ENCODE peak calls at places on chromosomes 12 and 14, in eight cellular contexts. U is RPMI7951; V is lower lobe of right lung; Q is non-pigmented ciliary epithelial cell; E is neural crest cell; P is activated T-cell treated with anti-CD3 and anti-CD28 coated beads, Interleukin-2, amount 50 U/mL, for 72 hours; D is psoas muscle; L is activated CD4-positive, alpha-beta T cell treated with anti-CD3 and anti-CD28 coated beads, Interleukin-2, amount 10 ng/mL, durations not matched to agents 7 days and 5 days. M is an unnamed sample.
A peak's percentile ranks its signal among the peaks of the same experiment; 100 is the strongest.

GRCh38 chr14:105711841-105712460 is 185.6 kb downstream of the TMEM121 start:
- DNase-seq in V (no peak), Q (no peak), D (no peak), L (no peak), U (no peak), E (no peak), P (no peak), M (no peak)

GRCh38 chr12:58313091-58313855 is 371.9 kb downstream of the ATP23 start:
- DNase-seq in P (no peak), D (no peak), L (no peak), E (no peak), U (peak; percentile 69), Q (peak; percentile 85), V (no peak), M (no peak)

GRCh38 chr14:54789166-54789565 is 113.5 kb downstream of the GCH1 start:
- DNase-seq in E (no peak), D (no peak), V (no peak), L (no peak), U (no peak), P (no peak), Q (no peak), M (no peak)

GRCh38 chr14:23352506-23353432 is at the start of gene SLC22A17:
- DNase-seq in E (peak; percentile 70), Q (peak; percentile 63), U (peak; percentile 80), D (peak; percentile 84), P (peak; percentile 71), V (peak; percentile 68), L (peak; percentile 53), M (no peak)

GRCh38 chr14:20680843-20681347 is 3.5 kb upstream of the RNASE4 start:
- DNase-seq in P (peak; percentile 52), D (no peak), Q (no peak), L (no peak), V (no peak), U (no peak), E (no peak), M (no peak)

GRCh38 chr12:51270847-51271518 is 768 bp upstream of the SMAGP start:
- DNase-seq in L (no peak), P (no peak), D (no peak), V (no peak), U (peak; percentile 85), E (no peak), Q (peak; percentile 69), M (peak; percentile 57)

GRCh38 chr14:90871605-90872233 is 55.5 kb upstream of the TTC7B start:
- DNase-seq in D (no peak), L (no peak), P (no peak), U (peak; percentile 70), Q (no peak), E (no peak), V (no peak), M (no peak)

GRCh38 chr12:91381309-91381804 is 198.7 kb upstream of the DCN start:
- DNase-seq in V (no peak), E (peak; percentile 53), D (no peak), U (peak; percentile 80), L (peak; percentile 8), Q (peak; percentile 58), P (peak; percentile 6), M (no peak)

GRCh38 chr14:59217011-59217410 is 28.5 kb downstream of the DAAM1 start:
- DNase-seq in Q (no peak), L (no peak), U (no peak), P (no peak), V (no peak), E (no peak), D (no peak), M (no peak)

GRCh38 chr14:55816225-55816624 is 236.2 kb downstream of the KTN1 start:
- DNase-seq in U (no peak), E (no peak), Q (no peak), L (no peak), V (no peak), D (no peak), P (no peak), M (no peak)

GRCh38 chr14:95895720-95896119 is 19.1 kb downstream of the TUNAR start:
- DNase-seq in Q (no peak), V (no peak), U (peak; percentile 7), P (peak; percentile 21), E (no peak), L (peak; percentile 26), D (no peak), M (peak; percentile 45)

M was measured in HuH-7.5.